ENCODE peak calls at places on chromosomes 16 and 17, in ten cellular contexts. H is tibial nerve, K is K562, N is HCT116, R is suprapubic skin, Q is GM12878, P is adrenal gland, X is IMR-90, Z is body of pancreas, E is heart left ventricle. S is an unnamed sample.
A peak's percentile ranks its signal among the peaks of the same experiment; 100 is the strongest.

GRCh38 chr17:40517981-40518380 is 16.6 kb upstream of the TNS4 start:
- DNase-seq in P (no peak), K (no peak), N (no peak), E (no peak), H (no peak), X (no peak), Q (no peak), Z (no peak), R (peak; percentile 49), S (peak; percentile 67)

GRCh38 chr17:16417896-16418683 is 2.7 kb downstream of the TRPV2 start:
- DNase-seq in X (peak; percentile 28), K (no peak), E (no peak), P (no peak), H (no peak), N (no peak), Q (no peak), R (no peak), Z (no peak), S (no peak)

GRCh38 chr17:46160169-46160568 is 33.1 kb downstream of the KANSL1 start:
- DNase-seq in E (no peak), H (no peak), X (no peak), Z (no peak), R (no peak), K (no peak), P (no peak), N (no peak), Q (no peak), S (no peak)

GRCh38 chr17:40432864-40433528 is 10.3 kb upstream of the IGFBP4 start:
- DNase-seq in K (no peak), X (peak; percentile 77), Q (no peak), E (no peak), H (no peak), P (peak; percentile 72), N (no peak), R (peak; percentile 26), Z (no peak), S (peak; percentile 34)

GRCh38 chr17:9177212-9177611 is 155.9 kb downstream of the NTN1 start:
- DNase-seq in X (no peak), P (no peak), H (peak; percentile 56), R (no peak), E (peak; percentile 71), Q (no peak), Z (no peak), N (no peak), K (no peak), S (no peak)

GRCh38 chr17:78342438-78343098 is 17.3 kb downstream of the SOCS3 start:
- DNase-seq in K (no peak), H (peak; percentile 66), X (peak; percentile 88), Q (no peak), N (peak; percentile 65), E (peak; percentile 75), Z (peak; percentile 28), P (peak; percentile 79), R (peak; percentile 88), S (no peak)

GRCh38 chr16:66262253-66263167 is 104.0 kb upstream of the CDH5 start:
- DNase-seq in R (no peak), H (peak; percentile 57), E (no peak), Q (no peak), K (no peak), X (peak; percentile 57), N (no peak), Z (no peak), P (peak; percentile 39), S (peak; percentile 68)

GRCh38 chr17:41919840-41920579 is 1.3 kb upstream of the ACLY start:
- DNase-seq in N (no peak), X (peak; percentile 33), Q (no peak), K (no peak), E (no peak), H (no peak), Z (peak; percentile 23), R (no peak), P (peak; percentile 77), S (no peak)

GRCh38 chr17:55764610-55765009 is 13.8 kb downstream of the PCTP start:
- DNase-seq in K (no peak), N (no peak), E (no peak), H (no peak), P (no peak), Q (no peak), X (no peak), R (no peak), Z (no peak), S (no peak)

GRCh38 chr16:48628359-48628985 is 18.5 kb upstream of the N4BP1 start:
- DNase-seq in P (peak; percentile 37), X (no peak), K (no peak), Z (no peak), R (no peak), E (no peak), Q (no peak), N (no peak), H (no peak), S (no peak)

GRCh38 chr17:77436058-77436442 is 295.3 kb downstream of the SEC14L1 start:
- DNase-seq in Q (no peak), N (no peak), X (peak; percentile 69), Z (no peak), K (no peak), E (no peak), P (peak; percentile 77), R (no peak), H (no peak), S (no peak)

GRCh38 chr16:57299009-57299718 is 14.7 kb upstream of the PLLP start:
- DNase-seq in N (no peak), Z (peak; percentile 6), P (no peak), K (peak; percentile 56), R (peak; percentile 89), Q (no peak), E (peak; percentile 28), X (no peak), H (no peak), S (peak; percentile 93)

GRCh38 chr16:72061564-72061963 is 1.5 kb upstream of the HPR start:
- DNase-seq in P (no peak), K (no peak), H (no peak), E (no peak), R (no peak), N (no peak), Z (no peak), Q (no peak), X (no peak), S (no peak)

GRCh38 chr17:2050246-2050866 is 4.5 kb upstream of the HIC1 start:
- DNase-seq in Z (peak; percentile 69), E (peak; percentile 83), P (peak; percentile 86), N (peak; percentile 51), Q (no peak), K (peak; percentile 84), R (peak; percentile 84), X (peak; percentile 73), H (peak; percentile 57), S (no peak)

GRCh38 chr17:2053380-2054261 is 1.3 kb upstream of the HIC1 start:
- DNase-seq in Q (no peak), E (peak; percentile 88), R (peak; percentile 90), H (peak; percentile 73), N (no peak), K (peak; percentile 38), Z (peak; percentile 65), X (peak; percentile 67), P (peak; percentile 91), S (no peak)

GRCh38 chr17:2049333-2050245 is 5.3 kb upstream of the HIC1 start:
- DNase-seq in H (peak; percentile 79), R (peak; percentile 94), Z (peak; percentile 86), P (peak; percentile 94), X (peak; percentile 77), K (peak; percentile 84), Q (no peak), E (peak; percentile 93), N (no peak), S (peak; percentile 79)

GRCh38 chr17:2050871-2051387 is 4.0 kb upstream of the HIC1 start:
- DNase-seq in K (no peak), R (no peak), Q (no peak), P (peak; percentile 79), E (no peak), Z (no peak), H (no peak), N (no peak), X (peak; percentile 65), S (no peak)

GRCh38 chr17:2051388-2052237 is 3.3 kb upstream of the HIC1 start:
- DNase-seq in Z (no peak), E (no peak), P (no peak), Q (no peak), K (no peak), X (no peak), R (peak; percentile 72), H (no peak), N (no peak), S (no peak)
- H3K4me3 ChIP-seq in Z (no peak overlapping the region), E (peak overlapping the region; percentile 67), P (peak overlapping the region; percentile 73), Q (no peak overlapping the region), K (no peak overlapping the region), X (no peak overlapping the region), R (peak overlapping the region; percentile 85), H (peak overlapping the region; percentile 89), N (no peak overlapping the region), S (no peak overlapping the region)

DNA sequence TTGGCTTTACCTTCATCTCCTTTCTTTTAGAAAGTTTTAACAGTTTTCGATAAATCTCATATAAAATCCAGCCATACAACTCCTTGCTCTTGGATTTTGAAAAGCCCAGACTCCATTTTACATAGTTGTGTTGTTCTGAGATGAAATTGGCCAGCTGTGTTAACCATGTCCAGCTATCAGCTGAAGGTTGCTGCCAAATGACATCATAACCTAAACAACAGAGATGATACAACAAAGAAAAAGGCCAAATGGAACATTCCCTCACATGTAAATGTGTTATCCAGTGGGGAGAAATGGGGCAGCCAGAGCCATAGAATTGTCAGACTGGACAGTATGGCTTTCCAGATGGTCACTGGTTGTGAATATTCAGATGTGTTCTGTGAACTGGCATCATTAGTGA is 43.3 kb downstream of the CYB561 start:
- DNase-seq in N (no peak), Z (no peak), Q (no peak), E (no peak), X (peak; percentile 93), H (no peak), R (no peak), P (no peak), K (no peak), S (no peak)
- TF ChIP-seq POLR2A in N (no peak), Z (no peak), Q (no peak), E (no peak), X (no peak), H (no peak), R (no peak), P (no peak), K (no peak), S (no peak)

GRCh38 chr17:64492481-64493109 is 4.3 kb downstream of the POLG2 start:
- DNase-seq in X (no peak), Q (no peak), R (no peak), P (no peak), E (no peak), Z (no peak), H (no peak), N (no peak), K (peak; percentile 36), S (no peak)
- TF ChIP-seq CTCF in X (peak; percentile 45), Q (peak; percentile 17), R (peak; percentile 57), P (peak; percentile 50), E (peak; percentile 65), Z (no peak), H (peak; percentile 35), N (peak; percentile 14), K (no peak), S (no peak)

GRCh38 chr16:799111-799947 is 1.2 kb downstream of the GNG13 start:
- DNase-seq in H (no peak), K (no peak), P (no peak), R (no peak), E (peak; percentile 58), Z (no peak), N (no peak), X (no peak), Q (no peak), S (no peak)
- H3K4me3 ChIP-seq in H (no peak overlapping the region), K (no peak overlapping the region), P (no peak overlapping the region), R (no peak overlapping the region), E (no peak overlapping the region), Z (no peak overlapping the region), N (no peak overlapping the region), X (no peak overlapping the region), Q (no peak overlapping the region), S (no peak overlapping the region)

S was measured in lower leg skin.